ENCODE peak calls at places on chromosomes 13 and 19, in nine cellular contexts. R is astrocyte; Z is uterus; V is sigmoid colon; X is left ventricle myocardium inferior; O is aorta; C is CD8-positive, alpha-beta T cell; J is suprapubic skin; L is upper lobe of left lung. Q is an unnamed sample. For H3K36me3 and H3K27me3, the result is how much of the 10 kb centered on the place peaks cover.

GRCh38 chr19:42532881-42533280 is 4.6 kb upstream of the CEACAM1 start:
- DNase-seq in R (no peak), Z (no peak), V (no peak), X (no peak), O (no peak), C (no peak), J (no peak), L (no peak), Q (no peak)

GRCh38 chr13:51590966-51591627 is 6.8 kb downstream of the WDFY2 start:
- DNase-seq in R (peak), Z (peak), V (no peak), X (no peak), O (no peak), C (no peak), J (no peak), L (no peak), Q (no peak)

GRCh38 chr19:6210091-6210490 is 69.7 kb downstream of the MLLT1 start:
- DNase-seq in R (no peak), Z (no peak), V (peak), X (no peak), O (no peak), C (no peak), J (no peak), L (no peak), Q (no peak)

GRCh38 chr13:101115762-101116161 is 300.5 kb downstream of the NALCN start:
- DNase-seq in R (no peak), Z (no peak), V (no peak), X (no peak), O (no peak), C (no peak), J (no peak), L (no peak), Q (no peak)

GRCh38 chr19:17090501-17091074 is 15.0 kb downstream of the MYO9B start:
- DNase-seq in R (peak), Z (no peak), V (no peak), X (no peak), O (no peak), C (no peak), J (no peak), L (no peak), Q (no peak)

GRCh38 chr13:70849267-70849666 is 741.0 kb upstream of the KLHL1 start:
- DNase-seq in R (no peak), Z (no peak), V (no peak), X (no peak), O (no peak), C (no peak), J (no peak), L (no peak), Q (no peak)

GRCh38 chr19:4722671-4723464 is 774 bp downstream of the DPP9 start:
- DNase-seq in R (peak), Z (peak), V (no peak), X (no peak), O (peak), C (no peak), J (no peak), L (no peak), Q (no peak)

GRCh38 chr19:50669319-50670101 is 20.3 kb downstream of the C19orf81 start:
- DNase-seq in R (no peak), Z (no peak), V (no peak), X (no peak), O (no peak), C (no peak), J (no peak), L (no peak), Q (peak)

GRCh38 chr13:47213057-47213456 is 316.2 kb upstream of the HTR2A start:
- DNase-seq in R (peak), Z (no peak), V (no peak), X (no peak), O (no peak), C (no peak), J (no peak), L (no peak), Q (no peak)

GRCh38 chr19:271856-272255 is 19.3 kb downstream of the PLPP2 start:
- DNase-seq in R (no peak), Z (no peak), V (no peak), X (no peak), O (no peak), C (no peak), J (no peak), L (no peak), Q (no peak)

GRCh38 chr19:16834747-16835146 is 5.5 kb downstream of the SIN3B start:
- DNase-seq in R (peak), Z (no peak), V (no peak), X (no peak), O (no peak), C (no peak), J (no peak), L (no peak), Q (no peak)

GRCh38 chr13:27242642-27243185 is 8.6 kb upstream of the RPL21 start:
- DNase-seq in R (no peak), Z (no peak), V (no peak), X (no peak), O (no peak), C (no peak), J (no peak), L (no peak), Q (no peak)

GRCh38 chr13:28657784-28658538 is 969 bp upstream of the POMP start:
- DNase-seq in R (no peak), Z (no peak), V (no peak), X (no peak), O (no peak), C (no peak), J (no peak), L (no peak), Q (no peak)

GRCh38 chr19:17002455-17002854 is 24.2 kb downstream of the CPAMD8 start:
- DNase-seq in R (no peak), Z (no peak), V (no peak), X (no peak), O (no peak), C (no peak), J (no peak), L (no peak), Q (no peak)

GRCh38 chr19:3396881-3397265 is 30.5 kb downstream of the NFIC start:
- DNase-seq in R (no peak), Z (no peak), V (no peak), X (no peak), O (no peak), C (no peak), J (no peak), L (no peak), Q (no peak)

GRCh38 chr19:15893498-15893897 is 4.4 kb downstream of the CYP4F2 start:
- DNase-seq in R (no peak), Z (no peak), V (no peak), X (no peak), O (no peak), C (no peak), J (no peak), L (peak), Q (no peak)

GRCh38 chr19:16161848-16162247 is 11.5 kb downstream of the CIB3 start:
- DNase-seq in R (peak), Z (no peak), V (no peak), X (no peak), O (no peak), C (no peak), J (no peak), L (no peak), Q (no peak)

GRCh38 chr19:28485300-28485699 is 727.7 kb downstream of the UQCRFS1 start:
- DNase-seq in R (no peak), Z (no peak), V (no peak), X (no peak), O (no peak), C (no peak), J (no peak), L (no peak), Q (no peak)

GRCh38 chr19:45126654-45127053 is 33.7 kb downstream of the PPP1R37 start:
- DNase-seq in R (no peak), Z (no peak), V (no peak), X (no peak), O (no peak), C (no peak), J (no peak), L (no peak), Q (no peak)

GRCh38 chr13:51270606-51271005 is 48.4 kb downstream of the FAM124A start:
- DNase-seq in R (no peak), Z (no peak), V (no peak), X (no peak), O (no peak), C (no peak), J (no peak), L (no peak), Q (no peak)

GRCh38 chr13:44163108-44163507 is 210.5 kb upstream of the SERP2 start:
- DNase-seq in R (no peak), Z (no peak), V (no peak), X (no peak), O (no peak), C (no peak), J (no peak), L (no peak), Q (no peak)

GRCh38 chr13:69092615-69093322 is 1014.9 kb upstream of the ATXN8OS start:
- DNase-seq in R (no peak), Z (no peak), V (no peak), X (no peak), O (no peak), C (no peak), J (no peak), L (no peak), Q (no peak)

GRCh38 chr19:35462476-35462953 is 14.5 kb downstream of the FFAR2 start:
- DNase-seq in R (no peak), Z (no peak), V (no peak), X (no peak), O (no peak), C (peak), J (no peak), L (no peak), Q (peak)

GRCh38 chr19:2219726-2220125 is 16.4 kb downstream of the PLEKHJ1 start:
- DNase-seq in R (no peak), Z (no peak), V (no peak), X (no peak), O (no peak), C (no peak), J (no peak), L (peak), Q (no peak)
- H3K36me3 ChIP-seq in R (under half), Z (under half), V (under half), X (half or more), O (under half), C (under half), J (half or more), L (half or more), Q (under half)

DNA sequence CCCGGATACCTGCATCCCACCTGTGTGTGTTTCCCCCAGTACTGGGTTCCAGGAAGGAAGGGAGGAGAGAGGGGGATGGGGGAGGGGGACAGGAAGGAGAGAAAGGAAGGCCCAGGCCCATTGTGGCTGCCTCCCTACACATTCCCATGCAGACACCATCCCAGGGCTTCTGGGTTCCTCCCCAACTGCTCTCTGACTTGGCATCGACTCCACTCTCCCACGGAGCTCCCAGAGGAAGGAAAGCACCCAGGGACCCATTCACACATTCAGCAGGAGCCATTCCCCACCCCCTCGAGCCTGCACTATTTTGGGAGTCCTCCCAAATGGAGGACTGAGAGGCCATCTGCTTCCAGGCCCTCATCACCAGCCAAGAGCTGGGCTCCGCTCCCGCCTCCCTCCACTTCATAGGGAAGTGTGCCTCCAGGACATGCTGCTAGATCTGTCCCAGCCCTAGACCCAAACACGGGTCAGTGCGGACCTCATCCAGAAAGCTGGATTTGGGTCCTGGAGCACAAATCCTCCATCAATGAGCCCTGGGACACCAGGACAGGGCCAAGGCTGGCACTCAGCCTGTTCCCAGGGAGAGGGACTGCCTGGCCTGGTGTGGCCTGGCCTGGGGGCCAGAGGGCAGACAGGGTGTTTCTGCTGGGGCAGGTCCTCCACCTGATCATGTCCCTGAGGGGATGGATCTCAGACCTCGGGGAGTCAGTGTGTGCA is 13.1 kb downstream of the PRR36 start:
- DNase-seq in R (no peak), Z (no peak), V (no peak), X (no peak), O (no peak), C (no peak), J (no peak), L (no peak), Q (no peak)
- H3K27me3 ChIP-seq in R (under half), Z (under half), V (half or more), X (under half), O (under half), C (under half), J (under half), L (under half), Q (under half)

GRCh38 chr13:103351035-103351828 is 285.0 kb upstream of the SLC10A2 start:
- DNase-seq in R (peak), Z (no peak), V (no peak), X (peak), O (no peak), C (no peak), J (no peak), L (no peak), Q (no peak)
- H3K27ac ChIP-seq in R (no peak), Z (no peak), V (no peak), X (peak), O (no peak), C (no peak), J (no peak), L (no peak), Q (no peak)

DNA sequence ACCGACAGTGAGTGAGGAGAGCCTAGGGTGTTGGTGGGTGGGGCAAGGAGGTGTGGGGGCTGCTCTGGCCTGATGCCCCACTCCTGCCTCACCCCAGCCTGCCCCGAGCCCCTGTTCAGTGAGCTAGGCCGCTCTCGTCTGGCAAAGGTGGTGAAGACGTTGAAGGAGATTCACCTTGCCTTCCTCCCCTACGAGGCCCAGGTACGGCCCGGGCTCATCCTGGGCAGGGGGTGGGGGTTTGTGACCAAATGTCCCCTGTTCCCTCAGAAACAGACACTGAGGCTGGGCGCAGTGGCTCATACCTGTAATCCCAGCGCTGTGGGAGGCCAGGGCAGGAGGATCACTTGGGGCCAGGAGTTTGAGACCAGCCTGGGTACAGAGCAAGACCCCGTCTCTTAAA is 3.9 kb downstream of the STXBP2 start:
- DNase-seq in R (no peak), Z (no peak), V (no peak), X (no peak), O (no peak), C (no peak), J (no peak), L (no peak), Q (no peak)
- H3K36me3 ChIP-seq in R (under half), Z (under half), V (under half), X (under half), O (under half), C (under half), J (under half), L (under half), Q (under half)

DNA sequence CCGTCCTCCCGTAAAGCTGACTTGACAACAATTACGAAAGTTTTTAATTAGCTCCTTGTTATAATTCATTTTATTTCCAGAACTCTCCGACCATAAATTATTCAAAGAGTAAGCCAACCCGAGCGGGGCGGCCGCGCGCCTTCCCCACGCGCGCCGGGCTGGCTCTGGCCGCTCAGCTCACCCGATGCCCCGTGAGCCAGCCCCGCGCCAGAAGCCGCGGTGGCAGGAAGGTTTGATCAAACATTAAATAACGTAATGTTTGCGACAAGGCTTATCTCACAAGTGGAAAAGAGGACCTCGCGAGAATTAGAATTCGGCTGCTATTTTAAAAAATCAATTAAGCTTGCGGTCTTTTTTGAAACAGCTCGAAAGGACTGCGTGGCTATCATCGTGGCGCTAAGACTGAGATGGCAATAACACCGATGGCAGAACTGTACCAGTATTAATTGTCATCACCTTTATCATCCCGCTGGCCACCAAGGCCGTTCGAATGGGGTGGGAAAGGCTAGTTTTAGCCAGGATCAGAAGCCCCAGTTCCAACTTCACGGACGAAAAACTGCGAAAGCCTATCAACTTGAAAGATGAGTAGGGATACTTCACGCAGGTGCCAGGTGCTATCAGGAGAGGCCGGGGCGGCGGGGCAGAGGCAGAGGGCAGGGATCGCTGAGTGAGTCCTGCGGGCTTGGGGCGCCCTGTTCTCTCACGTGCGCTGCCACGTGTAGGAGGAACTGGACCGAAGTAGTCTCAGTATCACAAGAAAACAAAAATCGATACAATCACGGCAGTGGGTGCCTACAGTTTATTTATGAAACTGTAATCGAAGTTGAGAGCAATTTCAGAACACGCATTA is 6.4 kb downstream of the POU4F1 start:
- DNase-seq in R (no peak), Z (no peak), V (no peak), X (no peak), O (peak), C (no peak), J (no peak), L (peak), Q (no peak)
- H3K27me3 ChIP-seq in R (half or more), Z (under half), V (half or more), X (half or more), O (under half), C (half or more), J (half or more), L (under half), Q (half or more)

GRCh38 chr13:45696610-45697226 is 5.4 kb upstream of the CBY2 start:
- DNase-seq in R (peak), Z (no peak), V (no peak), X (no peak), O (no peak), C (no peak), J (no peak), L (no peak), Q (no peak)
- H3K27ac ChIP-seq in R (no peak), Z (no peak), V (no peak), X (no peak), O (no peak), C (no peak), J (no peak), L (no peak), Q (no peak)